ENCODE peak calls at places on chromosomes 7 and 10, in four cellular contexts. One of them, this sample, is unnamed.

GRCh38 chr7:158650821-158651225 is 53.8 kb downstream of the NCAPG2 start:
- DNase-seq in body of pancreas: no peak
- DNase-seq in tibial artery: no peak
- DNase-seq in prostate gland: no peak
- DNase-seq in this sample: no peak

GRCh38 chr10:102678842-102679289 is 34.6 kb downstream of the TRIM8 start:
- DNase-seq in body of pancreas: peak
- DNase-seq in prostate gland: peak
- DNase-seq in tibial artery: peak
- DNase-seq in this sample: no peak

GRCh38 chr7:131106681-131107342 is 220.9 kb upstream of the MKLN1 start:
- DNase-seq in body of pancreas: peak
- DNase-seq in tibial artery: peak
- DNase-seq in prostate gland: peak
- DNase-seq in this sample: peak

GRCh38 chr10:21943633-21944265 is 59.8 kb downstream of the DNAJC1 start:
- DNase-seq in tibial artery: no peak
- DNase-seq in prostate gland: no peak
- DNase-seq in body of pancreas: no peak
- DNase-seq in this sample: no peak

GRCh38 chr10:71089162-71089561 is 123.2 kb upstream of the UNC5B start:
- DNase-seq in body of pancreas: no peak
- DNase-seq in tibial artery: peak
- DNase-seq in prostate gland: peak
- DNase-seq in this sample: peak

GRCh38 chr7:134458341-134458805 is 527 bp downstream of the AKR1B1 start:
- DNase-seq in body of pancreas: peak
- DNase-seq in tibial artery: peak
- DNase-seq in prostate gland: peak
- DNase-seq in this sample: peak

GRCh38 chr10:10222288-10222945 is 795.3 kb upstream of the CELF2 start:
- DNase-seq in prostate gland: no peak
- DNase-seq in body of pancreas: no peak
- DNase-seq in tibial artery: no peak
- DNase-seq in this sample: no peak

GRCh38 chr10:60139798-60140566 is 233.6 kb upstream of the CCDC6 start:
- DNase-seq in body of pancreas: no peak
- DNase-seq in prostate gland: peak
- DNase-seq in tibial artery: no peak
- DNase-seq in this sample: no peak

GRCh38 chr10:127928021-127928806 is 21.3 kb downstream of the PTPRE start:
- DNase-seq in tibial artery: no peak
- DNase-seq in prostate gland: no peak
- DNase-seq in body of pancreas: no peak
- DNase-seq in this sample: no peak

GRCh38 chr7:96414931-96415292 is 93.0 kb upstream of the SLC25A13 start:
- DNase-seq in prostate gland: peak
- DNase-seq in body of pancreas: peak
- DNase-seq in tibial artery: no peak
- DNase-seq in this sample: no peak

GRCh38 chr7:123011766-123012369 is 16.4 kb upstream of the TAS2R16 start:
- DNase-seq in prostate gland: no peak
- DNase-seq in tibial artery: no peak
- DNase-seq in body of pancreas: no peak
- DNase-seq in this sample: no peak

GRCh38 chr7:37732253-37732652 is 48.7 kb downstream of the GPR141 start:
- DNase-seq in body of pancreas: no peak
- DNase-seq in tibial artery: peak
- DNase-seq in prostate gland: peak
- DNase-seq in this sample: no peak

DNA sequence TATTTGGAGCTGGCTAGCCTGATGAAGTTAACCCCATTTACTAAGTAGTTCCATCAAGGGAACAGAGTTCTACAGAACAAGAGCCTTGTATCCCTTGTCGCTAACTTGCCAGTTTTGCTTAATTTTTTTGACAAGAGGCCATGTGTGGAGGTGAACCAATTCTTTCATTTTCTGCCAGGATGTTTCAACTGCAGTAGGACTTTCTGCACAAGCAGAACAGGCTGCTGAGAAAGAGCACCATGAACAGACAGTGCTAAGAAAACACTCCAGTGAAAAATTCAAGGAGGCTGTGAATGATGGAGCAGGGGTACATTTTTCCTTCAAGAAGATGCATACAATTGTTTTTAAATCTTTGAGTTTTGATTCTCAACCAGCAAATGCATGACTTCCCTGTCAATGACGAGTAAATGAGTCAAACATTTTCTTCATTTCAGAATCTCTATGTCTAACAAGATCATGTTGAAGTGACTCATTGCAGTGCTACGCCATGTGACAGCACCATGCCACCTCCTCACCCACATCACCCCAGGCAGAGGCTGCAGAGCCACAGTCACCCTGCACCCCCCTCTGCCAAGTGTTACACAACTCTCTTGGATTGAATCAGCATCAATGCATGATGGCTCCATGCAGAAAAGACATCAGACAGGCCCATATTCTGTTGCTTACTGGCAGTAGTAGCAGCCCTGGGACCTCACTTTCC is 193.1 kb downstream of the COBL start:
- DNase-seq in tibial artery: no peak
- DNase-seq in body of pancreas: no peak
- DNase-seq in prostate gland: no peak
- DNase-seq in this sample: no peak
- H3K27ac ChIP-seq in tibial artery: no peak
- H3K27ac ChIP-seq in body of pancreas: no peak
- H3K27ac ChIP-seq in prostate gland: no peak
- H3K27ac ChIP-seq in this sample: no peak

DNA sequence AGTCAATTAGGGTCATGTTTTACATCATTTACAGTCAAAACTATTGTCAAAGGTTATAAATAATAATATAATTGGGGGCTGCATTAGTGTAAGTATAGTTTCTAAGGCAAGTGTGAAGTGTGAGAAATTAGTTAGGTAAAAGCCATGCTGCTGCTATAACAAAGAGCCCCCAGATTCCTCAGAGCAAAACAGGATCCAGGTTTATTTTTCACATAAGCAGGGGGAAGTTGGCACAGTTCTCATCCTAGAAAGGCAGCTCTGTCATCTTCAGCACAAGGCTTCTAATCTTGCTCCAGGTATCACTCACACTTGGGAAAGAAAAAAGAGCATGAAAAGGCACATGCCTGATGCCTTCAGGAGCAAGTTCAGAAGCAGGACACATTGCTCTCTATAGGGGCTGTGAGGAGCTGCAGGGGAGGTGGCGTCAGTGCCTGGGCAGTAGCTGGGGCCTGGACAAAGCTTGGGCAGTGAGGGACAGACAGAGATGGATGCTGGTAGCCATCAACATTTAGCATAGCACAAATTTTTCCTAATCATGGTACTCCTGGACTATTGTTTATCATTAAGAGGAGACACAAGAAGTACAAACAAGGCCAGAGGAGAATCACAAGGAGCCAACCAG is 170.6 kb downstream of the PKD1L1 start:
- DNase-seq in body of pancreas: no peak
- DNase-seq in prostate gland: no peak
- DNase-seq in tibial artery: no peak
- DNase-seq in this sample: no peak
- TF ChIP-seq CTCF in body of pancreas: no peak
- TF ChIP-seq CTCF in prostate gland: no peak
- TF ChIP-seq CTCF in tibial artery: no peak
- TF ChIP-seq CTCF in this sample: no peak

GRCh38 chr10:119713744-119714483 is 11.9 kb upstream of the INPP5F start:
- DNase-seq in body of pancreas: no peak
- DNase-seq in prostate gland: no peak
- DNase-seq in tibial artery: no peak
- DNase-seq in this sample: no peak

GRCh38 chr10:119714484-119714816 is 11.4 kb upstream of the INPP5F start:
- DNase-seq in body of pancreas: no peak
- DNase-seq in tibial artery: no peak
- DNase-seq in prostate gland: no peak
- DNase-seq in this sample: no peak

DNA sequence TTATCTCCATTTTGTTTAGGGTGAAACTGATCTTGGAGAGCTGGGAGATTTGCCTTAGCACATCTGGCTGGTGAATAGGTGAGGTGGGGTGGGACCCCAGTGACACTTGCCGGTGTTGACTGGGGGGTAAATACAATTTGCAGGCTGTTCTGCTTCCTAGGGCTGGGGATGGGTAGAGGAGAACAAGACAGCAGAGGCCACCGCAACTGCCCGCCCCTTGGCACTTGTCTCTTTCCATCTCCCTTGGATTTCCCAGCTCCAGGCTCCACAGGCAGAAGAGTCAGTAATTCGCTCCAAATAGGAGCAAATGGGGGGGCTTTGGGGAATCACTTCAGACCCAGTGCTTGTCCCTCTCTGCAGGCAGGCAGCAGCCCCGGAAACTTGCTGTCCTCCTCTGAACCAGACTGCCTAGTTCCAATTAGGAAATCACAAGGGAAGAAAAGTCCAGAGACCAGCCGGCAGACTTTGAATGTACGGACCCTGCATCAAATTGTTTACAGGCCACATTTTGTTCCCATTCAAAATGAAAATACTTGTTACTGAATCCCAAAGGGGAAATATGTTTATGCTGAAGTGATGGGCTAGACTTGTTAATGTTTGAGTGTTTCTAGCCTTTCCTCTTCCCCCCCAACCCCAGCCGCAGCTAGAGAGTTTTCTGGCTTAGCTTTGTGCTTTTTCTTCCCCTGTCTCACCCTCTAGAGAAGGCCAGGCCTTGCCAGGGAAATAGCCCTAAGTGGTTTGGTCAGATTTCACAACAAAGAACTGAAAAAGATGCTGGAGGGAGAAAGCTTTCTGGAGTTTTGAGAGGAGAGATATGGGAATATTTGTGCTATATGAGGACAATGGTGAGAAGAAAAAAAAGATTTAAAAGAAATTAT is 10.0 kb upstream of the INPP5F start:
- DNase-seq in tibial artery: no peak
- DNase-seq in prostate gland: no peak
- DNase-seq in body of pancreas: no peak
- DNase-seq in this sample: no peak
- H3K4me3 ChIP-seq in tibial artery: no peak
- H3K4me3 ChIP-seq in prostate gland: no peak
- H3K4me3 ChIP-seq in body of pancreas: no peak
- H3K4me3 ChIP-seq in this sample: no peak

DNA sequence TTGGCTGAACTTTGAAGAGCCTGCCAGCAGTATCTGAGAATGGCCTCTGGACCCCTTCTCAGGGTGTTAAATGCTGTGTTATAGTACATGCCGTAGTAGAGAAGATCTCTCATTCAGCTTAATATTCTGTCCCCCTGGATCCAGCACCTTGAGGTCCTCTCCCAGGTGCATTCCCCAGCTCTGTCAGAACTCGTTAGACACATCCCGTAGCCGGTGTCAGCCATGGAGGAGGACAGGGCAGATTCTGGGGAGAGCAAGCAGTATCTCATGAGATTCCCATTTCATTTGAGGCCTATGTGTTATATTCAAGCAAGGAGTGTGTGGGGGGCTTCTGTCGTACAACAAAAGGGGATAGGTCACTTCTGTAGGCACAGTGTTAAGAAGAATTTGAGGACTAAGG is 34.8 kb downstream of the NACAD start:
- DNase-seq in prostate gland: no peak
- DNase-seq in body of pancreas: no peak
- DNase-seq in tibial artery: no peak
- DNase-seq in this sample: no peak
- H3K27ac ChIP-seq in prostate gland: no peak
- H3K27ac ChIP-seq in body of pancreas: no peak
- H3K27ac ChIP-seq in tibial artery: no peak
- H3K27ac ChIP-seq in this sample: no peak

GRCh38 chr10:126658928-126659327 is 11.6 kb downstream of the C10orf90 start:
- DNase-seq in prostate gland: no peak
- DNase-seq in tibial artery: no peak
- DNase-seq in body of pancreas: no peak
- DNase-seq in this sample: no peak

GRCh38 chr10:126663328-126663727 is 7.2 kb downstream of the C10orf90 start:
- DNase-seq in tibial artery: no peak
- DNase-seq in body of pancreas: no peak
- DNase-seq in prostate gland: no peak
- DNase-seq in this sample: no peak

GRCh38 chr10:126661356-126661755 is 9.1 kb downstream of the C10orf90 start:
- DNase-seq in body of pancreas: no peak
- DNase-seq in prostate gland: no peak
- DNase-seq in tibial artery: no peak
- DNase-seq in this sample: no peak

GRCh38 chr10:126661841-126662520 is 8.5 kb downstream of the C10orf90 start:
- DNase-seq in tibial artery: no peak
- DNase-seq in prostate gland: no peak
- DNase-seq in body of pancreas: no peak
- DNase-seq in this sample: no peak

GRCh38 chr10:126659750-126660149 is 10.7 kb downstream of the C10orf90 start:
- DNase-seq in prostate gland: no peak
- DNase-seq in body of pancreas: no peak
- DNase-seq in tibial artery: no peak
- DNase-seq in this sample: no peak
- TF ChIP-seq CTCF in prostate gland: no peak
- TF ChIP-seq CTCF in body of pancreas: no peak
- TF ChIP-seq CTCF in tibial artery: no peak
- TF ChIP-seq CTCF in this sample: no peak

GRCh38 chr7:5692112-5692844 is 89.2 kb downstream of the RNF216 start:
- DNase-seq in body of pancreas: peak
- DNase-seq in tibial artery: peak
- DNase-seq in prostate gland: peak
- DNase-seq in this sample: peak
- H3K4me3 ChIP-seq in body of pancreas: no peak
- H3K4me3 ChIP-seq in tibial artery: peak
- H3K4me3 ChIP-seq in prostate gland: no peak
- H3K4me3 ChIP-seq in this sample: peak

This sample was measured in coronary artery.